ENCODE peak calls at places on chromosomes 16 and 17, in seven cellular contexts. One of them, this sample, is unnamed.

GRCh38 chr17:3796822-3797170 is 4.2 kb downstream of the ITGAE start:
- DNase-seq in natural killer cell: no peak
- DNase-seq in left ventricle myocardium inferior: no peak
- DNase-seq in lower leg skin: no peak
- DNase-seq in fibroblast of villous mesenchyme: no peak
- DNase-seq in adrenal gland: no peak
- DNase-seq in HFF-Myc: no peak
- DNase-seq in this sample: no peak

GRCh38 chr17:82964851-82965341 is 114.5 kb upstream of the METRNL start:
- DNase-seq in natural killer cell: no peak
- DNase-seq in left ventricle myocardium inferior: no peak
- DNase-seq in lower leg skin: no peak
- DNase-seq in fibroblast of villous mesenchyme: no peak
- DNase-seq in adrenal gland: no peak
- DNase-seq in HFF-Myc: no peak
- DNase-seq in this sample: no peak

GRCh38 chr17:36752096-36752888 is 150.9 kb downstream of the MRM1 start:
- DNase-seq in natural killer cell: no peak
- DNase-seq in left ventricle myocardium inferior: no peak
- DNase-seq in lower leg skin: no peak
- DNase-seq in fibroblast of villous mesenchyme: no peak
- DNase-seq in adrenal gland: no peak
- DNase-seq in HFF-Myc: no peak
- DNase-seq in this sample: no peak

GRCh38 chr17:57894848-57895247 is 45.0 kb upstream of the MRPS23 start:
- DNase-seq in natural killer cell: no peak
- DNase-seq in left ventricle myocardium inferior: no peak
- DNase-seq in lower leg skin: no peak
- DNase-seq in fibroblast of villous mesenchyme: no peak
- DNase-seq in adrenal gland: no peak
- DNase-seq in HFF-Myc: no peak
- DNase-seq in this sample: no peak

GRCh38 chr17:21058098-21058893 is 15.5 kb upstream of the USP22 start:
- DNase-seq in natural killer cell: no peak
- DNase-seq in left ventricle myocardium inferior: no peak
- DNase-seq in lower leg skin: no peak
- DNase-seq in fibroblast of villous mesenchyme: peak
- DNase-seq in adrenal gland: no peak
- DNase-seq in HFF-Myc: no peak
- DNase-seq in this sample: no peak

GRCh38 chr17:60641810-60642220 is 35.8 kb upstream of the BCAS3 start:
- DNase-seq in natural killer cell: no peak
- DNase-seq in left ventricle myocardium inferior: no peak
- DNase-seq in lower leg skin: no peak
- DNase-seq in fibroblast of villous mesenchyme: peak
- DNase-seq in adrenal gland: peak
- DNase-seq in HFF-Myc: peak
- DNase-seq in this sample: no peak

GRCh38 chr16:1197237-1197866 is 27.7 kb downstream of the TPSG1 start:
- DNase-seq in natural killer cell: no peak
- DNase-seq in left ventricle myocardium inferior: no peak
- DNase-seq in lower leg skin: no peak
- DNase-seq in fibroblast of villous mesenchyme: no peak
- DNase-seq in adrenal gland: no peak
- DNase-seq in HFF-Myc: no peak
- DNase-seq in this sample: no peak

GRCh38 chr17:81579298-81579697 is 27.1 kb upstream of the FAAP100 start:
- DNase-seq in natural killer cell: no peak
- DNase-seq in left ventricle myocardium inferior: no peak
- DNase-seq in lower leg skin: no peak
- DNase-seq in fibroblast of villous mesenchyme: no peak
- DNase-seq in adrenal gland: no peak
- DNase-seq in HFF-Myc: no peak
- DNase-seq in this sample: no peak

GRCh38 chr16:19766554-19766884 is 48.4 kb downstream of the IQCK start:
- DNase-seq in natural killer cell: no peak
- DNase-seq in left ventricle myocardium inferior: no peak
- DNase-seq in lower leg skin: no peak
- DNase-seq in fibroblast of villous mesenchyme: no peak
- DNase-seq in adrenal gland: no peak
- DNase-seq in HFF-Myc: no peak
- DNase-seq in this sample: no peak

GRCh38 chr16:79847101-79847500 is 246.6 kb upstream of the MAF start:
- DNase-seq in natural killer cell: no peak
- DNase-seq in left ventricle myocardium inferior: no peak
- DNase-seq in lower leg skin: no peak
- DNase-seq in fibroblast of villous mesenchyme: no peak
- DNase-seq in adrenal gland: no peak
- DNase-seq in HFF-Myc: no peak
- DNase-seq in this sample: no peak

GRCh38 chr17:70048020-70048419 is 27.0 kb upstream of the KCNJ16 start:
- DNase-seq in natural killer cell: no peak
- DNase-seq in left ventricle myocardium inferior: no peak
- DNase-seq in lower leg skin: no peak
- DNase-seq in fibroblast of villous mesenchyme: no peak
- DNase-seq in adrenal gland: no peak
- DNase-seq in HFF-Myc: no peak
- DNase-seq in this sample: no peak

GRCh38 chr17:7748098-7748775 is 30.7 kb downstream of the DNAH2 start:
- DNase-seq in natural killer cell: no peak
- DNase-seq in left ventricle myocardium inferior: no peak
- DNase-seq in lower leg skin: no peak
- DNase-seq in fibroblast of villous mesenchyme: peak
- DNase-seq in adrenal gland: no peak
- DNase-seq in HFF-Myc: peak
- DNase-seq in this sample: no peak

GRCh38 chr17:80851277-80851925 is 140.2 kb upstream of the CHMP6 start:
- DNase-seq in natural killer cell: no peak
- DNase-seq in left ventricle myocardium inferior: no peak
- DNase-seq in lower leg skin: no peak
- DNase-seq in fibroblast of villous mesenchyme: no peak
- DNase-seq in adrenal gland: no peak
- DNase-seq in HFF-Myc: no peak
- DNase-seq in this sample: no peak

GRCh38 chr17:43661699-43662431 is at the start of gene MEOX1:
- DNase-seq in natural killer cell: no peak
- DNase-seq in left ventricle myocardium inferior: no peak
- DNase-seq in lower leg skin: no peak
- DNase-seq in fibroblast of villous mesenchyme: peak
- DNase-seq in adrenal gland: no peak
- DNase-seq in HFF-Myc: peak
- DNase-seq in this sample: no peak

GRCh38 chr16:30187971-30188561 is 4.7 kb downstream of the CORO1A start:
- DNase-seq in natural killer cell: no peak
- DNase-seq in left ventricle myocardium inferior: no peak
- DNase-seq in lower leg skin: no peak
- DNase-seq in fibroblast of villous mesenchyme: no peak
- DNase-seq in adrenal gland: no peak
- DNase-seq in HFF-Myc: no peak
- DNase-seq in this sample: no peak

GRCh38 chr17:65593870-65594584 is 32.6 kb upstream of the AXIN2 start:
- DNase-seq in natural killer cell: no peak
- DNase-seq in left ventricle myocardium inferior: no peak
- DNase-seq in lower leg skin: no peak
- DNase-seq in fibroblast of villous mesenchyme: peak
- DNase-seq in adrenal gland: no peak
- DNase-seq in HFF-Myc: peak
- DNase-seq in this sample: no peak

GRCh38 chr17:64786337-64786736 is 124.2 kb upstream of the SMURF2 start:
- DNase-seq in natural killer cell: no peak
- DNase-seq in left ventricle myocardium inferior: no peak
- DNase-seq in lower leg skin: peak
- DNase-seq in fibroblast of villous mesenchyme: no peak
- DNase-seq in adrenal gland: no peak
- DNase-seq in HFF-Myc: no peak
- DNase-seq in this sample: no peak

GRCh38 chr17:22300177-22300576 is 607.9 kb downstream of the KCNJ18 start:
- DNase-seq in natural killer cell: no peak
- DNase-seq in left ventricle myocardium inferior: no peak
- DNase-seq in lower leg skin: peak
- DNase-seq in fibroblast of villous mesenchyme: no peak
- DNase-seq in adrenal gland: no peak
- DNase-seq in HFF-Myc: no peak
- DNase-seq in this sample: no peak

GRCh38 chr16:22001591-22001990 is 675 bp upstream of the PDZD9 start:
- DNase-seq in natural killer cell: no peak
- DNase-seq in left ventricle myocardium inferior: no peak
- DNase-seq in lower leg skin: no peak
- DNase-seq in fibroblast of villous mesenchyme: peak
- DNase-seq in adrenal gland: no peak
- DNase-seq in HFF-Myc: no peak
- DNase-seq in this sample: no peak
- TF ChIP-seq CTCF in natural killer cell: no peak
- TF ChIP-seq CTCF in left ventricle myocardium inferior: no peak
- TF ChIP-seq CTCF in lower leg skin: no peak
- TF ChIP-seq CTCF in fibroblast of villous mesenchyme: no peak
- TF ChIP-seq CTCF in adrenal gland: no peak
- TF ChIP-seq CTCF in HFF-Myc: no peak
- TF ChIP-seq CTCF in this sample: no peak

GRCh38 chr17:35390663-35391062 is 17.2 kb upstream of the SLFN11 start:
- DNase-seq in natural killer cell: no peak
- DNase-seq in left ventricle myocardium inferior: no peak
- DNase-seq in lower leg skin: no peak
- DNase-seq in fibroblast of villous mesenchyme: peak
- DNase-seq in adrenal gland: no peak
- DNase-seq in HFF-Myc: no peak
- DNase-seq in this sample: no peak
- TF ChIP-seq CTCF in natural killer cell: no peak
- TF ChIP-seq CTCF in left ventricle myocardium inferior: no peak
- TF ChIP-seq CTCF in lower leg skin: no peak
- TF ChIP-seq CTCF in fibroblast of villous mesenchyme: no peak
- TF ChIP-seq CTCF in adrenal gland: no peak
- TF ChIP-seq CTCF in HFF-Myc: no peak
- TF ChIP-seq CTCF in this sample: no peak

GRCh38 chr16:22653876-22654275 is 143.2 kb downstream of the NPIPB5 start:
- DNase-seq in natural killer cell: no peak
- DNase-seq in left ventricle myocardium inferior: no peak
- DNase-seq in lower leg skin: no peak
- DNase-seq in fibroblast of villous mesenchyme: no peak
- DNase-seq in adrenal gland: no peak
- DNase-seq in HFF-Myc: no peak
- DNase-seq in this sample: no peak
- TF ChIP-seq CTCF in natural killer cell: no peak
- TF ChIP-seq CTCF in left ventricle myocardium inferior: no peak
- TF ChIP-seq CTCF in lower leg skin: no peak
- TF ChIP-seq CTCF in fibroblast of villous mesenchyme: no peak
- TF ChIP-seq CTCF in adrenal gland: no peak
- TF ChIP-seq CTCF in HFF-Myc: no peak
- TF ChIP-seq CTCF in this sample: no peak

DNA sequence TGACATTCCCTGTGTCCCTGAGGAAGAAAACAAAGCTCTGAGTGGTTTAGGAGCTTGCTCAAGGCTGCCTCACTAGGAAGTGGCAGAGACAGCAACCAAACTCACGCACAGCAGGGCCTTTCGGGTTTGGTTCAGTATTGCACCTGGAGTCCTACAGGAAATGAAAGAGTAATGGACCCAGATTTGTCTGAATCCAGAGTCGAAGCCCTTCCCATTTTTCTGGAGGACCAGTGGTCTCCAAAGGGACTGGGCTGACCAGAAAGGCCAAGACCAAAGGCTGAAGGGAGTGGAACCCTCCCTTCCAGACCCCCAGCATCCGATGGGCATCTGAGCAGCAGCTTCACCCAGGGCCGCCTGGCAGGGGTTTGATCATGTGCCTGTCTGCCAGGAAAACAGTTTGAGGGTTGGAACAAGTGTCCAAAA is 85.5 kb upstream of the RPL38 start:
- DNase-seq in natural killer cell: no peak
- DNase-seq in left ventricle myocardium inferior: no peak
- DNase-seq in lower leg skin: peak
- DNase-seq in fibroblast of villous mesenchyme: no peak
- DNase-seq in adrenal gland: no peak
- DNase-seq in HFF-Myc: no peak
- DNase-seq in this sample: no peak
- TF ChIP-seq CTCF in natural killer cell: no peak
- TF ChIP-seq CTCF in left ventricle myocardium inferior: no peak
- TF ChIP-seq CTCF in lower leg skin: no peak
- TF ChIP-seq CTCF in fibroblast of villous mesenchyme: no peak
- TF ChIP-seq CTCF in adrenal gland: no peak
- TF ChIP-seq CTCF in HFF-Myc: no peak
- TF ChIP-seq CTCF in this sample: no peak

GRCh38 chr17:76812248-76812647 is 56.0 kb upstream of the MGAT5B start:
- DNase-seq in natural killer cell: no peak
- DNase-seq in left ventricle myocardium inferior: no peak
- DNase-seq in lower leg skin: no peak
- DNase-seq in fibroblast of villous mesenchyme: peak
- DNase-seq in adrenal gland: no peak
- DNase-seq in HFF-Myc: no peak
- DNase-seq in this sample: no peak

GRCh38 chr17:76812968-76813367 is 55.2 kb upstream of the MGAT5B start:
- DNase-seq in natural killer cell: no peak
- DNase-seq in left ventricle myocardium inferior: no peak
- DNase-seq in lower leg skin: no peak
- DNase-seq in fibroblast of villous mesenchyme: no peak
- DNase-seq in adrenal gland: no peak
- DNase-seq in HFF-Myc: no peak
- DNase-seq in this sample: no peak

GRCh38 chr17:76808326-76808725 is 59.9 kb upstream of the MGAT5B start:
- DNase-seq in natural killer cell: no peak
- DNase-seq in left ventricle myocardium inferior: no peak
- DNase-seq in lower leg skin: no peak
- DNase-seq in fibroblast of villous mesenchyme: no peak
- DNase-seq in adrenal gland: no peak
- DNase-seq in HFF-Myc: no peak
- DNase-seq in this sample: no peak

GRCh38 chr17:76811834-76812233 is 56.4 kb upstream of the MGAT5B start:
- DNase-seq in natural killer cell: no peak
- DNase-seq in left ventricle myocardium inferior: no peak
- DNase-seq in lower leg skin: no peak
- DNase-seq in fibroblast of villous mesenchyme: no peak
- DNase-seq in adrenal gland: no peak
- DNase-seq in HFF-Myc: no peak
- DNase-seq in this sample: no peak

DNA sequence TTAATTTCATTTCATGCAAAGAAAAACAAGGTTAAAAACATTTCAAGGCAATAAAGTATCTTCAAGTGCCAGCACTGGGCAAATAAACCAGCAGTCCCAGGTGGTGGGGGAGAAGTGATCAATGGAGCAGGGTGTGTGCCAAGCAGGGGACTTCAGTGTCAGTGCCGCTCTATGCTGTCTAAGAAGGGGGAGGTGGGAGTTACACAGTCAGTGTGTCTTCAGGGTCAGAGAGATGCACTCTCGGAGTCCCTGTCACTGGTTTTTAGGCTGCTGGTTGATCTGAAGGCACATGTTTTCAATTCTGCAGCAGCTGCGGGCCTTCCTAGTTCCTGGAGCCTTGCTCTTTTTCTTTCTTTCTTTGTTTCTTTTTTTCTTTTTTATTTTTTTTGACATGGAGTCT is 57.2 kb upstream of the MGAT5B start:
- DNase-seq in natural killer cell: no peak
- DNase-seq in left ventricle myocardium inferior: no peak
- DNase-seq in lower leg skin: no peak
- DNase-seq in fibroblast of villous mesenchyme: no peak
- DNase-seq in adrenal gland: no peak
- DNase-seq in HFF-Myc: no peak
- DNase-seq in this sample: no peak
- TF ChIP-seq CTCF in natural killer cell: no peak
- TF ChIP-seq CTCF in left ventricle myocardium inferior: no peak
- TF ChIP-seq CTCF in lower leg skin: no peak
- TF ChIP-seq CTCF in fibroblast of villous mesenchyme: no peak
- TF ChIP-seq CTCF in adrenal gland: no peak
- TF ChIP-seq CTCF in HFF-Myc: no peak
- TF ChIP-seq CTCF in this sample: no peak

GRCh38 chr17:50507871-50508572 is at the start of gene MYCBPAP:
- DNase-seq in natural killer cell: peak
- DNase-seq in left ventricle myocardium inferior: peak
- DNase-seq in lower leg skin: peak
- DNase-seq in fibroblast of villous mesenchyme: peak
- DNase-seq in adrenal gland: peak
- DNase-seq in HFF-Myc: no peak
- DNase-seq in this sample: peak
- TF ChIP-seq CTCF in natural killer cell: no peak
- TF ChIP-seq CTCF in left ventricle myocardium inferior: peak
- TF ChIP-seq CTCF in lower leg skin: no peak
- TF ChIP-seq CTCF in fibroblast of villous mesenchyme: no peak
- TF ChIP-seq CTCF in adrenal gland: no peak
- TF ChIP-seq CTCF in HFF-Myc: no peak
- TF ChIP-seq CTCF in this sample: no peak

This sample was measured in type B pancreatic cell.